ENCODE peak calls at places on chromosomes 13 and 19, in eight cellular contexts. One of them, this sample, is unnamed.

GRCh38 chr19:19540707-19541515 is 2.8 kb downstream of the CILP2 start:
- DNase-seq in lung: peak; percentile 47
- DNase-seq in NCI-H226: no peak
- DNase-seq in CD4-positive, alpha-beta memory T cell: peak; percentile 72
- DNase-seq in stimulated activated CD8-positive, alpha-beta memory T cell treated with anti-CD3 and anti-CD28 coated beads, Interleukin-2, amount 100 ng/mL, for 48 hours: peak; percentile 66
- DNase-seq in hepatic stellate cell: no peak
- DNase-seq in T47D: no peak
- DNase-seq in NAMALWA: peak; percentile 87
- DNase-seq in this sample: peak; percentile 83

GRCh38 chr13:45046445-45046844 is 57.1 kb downstream of the GPALPP1 start:
- DNase-seq in NCI-H226: no peak
- DNase-seq in hepatic stellate cell: no peak
- DNase-seq in T47D: no peak
- DNase-seq in NAMALWA: no peak
- DNase-seq in stimulated activated CD8-positive, alpha-beta memory T cell treated with anti-CD3 and anti-CD28 coated beads, Interleukin-2, amount 100 ng/mL, for 48 hours: no peak
- DNase-seq in CD4-positive, alpha-beta memory T cell: no peak
- DNase-seq in lung: no peak
- DNase-seq in this sample: no peak

GRCh38 chr19:45467456-45468158 is at the start of gene FOSB:
- DNase-seq in NAMALWA: peak; percentile 97
- DNase-seq in NCI-H226: peak; percentile 79
- DNase-seq in hepatic stellate cell: peak; percentile 95
- DNase-seq in stimulated activated CD8-positive, alpha-beta memory T cell treated with anti-CD3 and anti-CD28 coated beads, Interleukin-2, amount 100 ng/mL, for 48 hours: peak; percentile 88
- DNase-seq in CD4-positive, alpha-beta memory T cell: peak; percentile 98
- DNase-seq in lung: peak; percentile 93
- DNase-seq in T47D: peak; percentile 65
- DNase-seq in this sample: no peak

GRCh38 chr13:114061746-114062145 is 70.7 kb downstream of the RASA3 start:
- DNase-seq in CD4-positive, alpha-beta memory T cell: no peak
- DNase-seq in NCI-H226: no peak
- DNase-seq in hepatic stellate cell: no peak
- DNase-seq in T47D: no peak
- DNase-seq in lung: no peak
- DNase-seq in NAMALWA: no peak
- DNase-seq in stimulated activated CD8-positive, alpha-beta memory T cell treated with anti-CD3 and anti-CD28 coated beads, Interleukin-2, amount 100 ng/mL, for 48 hours: no peak
- DNase-seq in this sample: no peak

GRCh38 chr19:16326401-16327130 is 1.9 kb downstream of the KLF2 start:
- DNase-seq in NAMALWA: no peak
- DNase-seq in NCI-H226: no peak
- DNase-seq in T47D: no peak
- DNase-seq in hepatic stellate cell: no peak
- DNase-seq in stimulated activated CD8-positive, alpha-beta memory T cell treated with anti-CD3 and anti-CD28 coated beads, Interleukin-2, amount 100 ng/mL, for 48 hours: no peak
- DNase-seq in lung: peak; percentile 29
- DNase-seq in CD4-positive, alpha-beta memory T cell: peak; percentile 68
- DNase-seq in this sample: no peak

GRCh38 chr19:15149704-15150103 is 42.5 kb downstream of the SYDE1 start:
- DNase-seq in stimulated activated CD8-positive, alpha-beta memory T cell treated with anti-CD3 and anti-CD28 coated beads, Interleukin-2, amount 100 ng/mL, for 48 hours: no peak
- DNase-seq in NAMALWA: no peak
- DNase-seq in T47D: no peak
- DNase-seq in NCI-H226: no peak
- DNase-seq in hepatic stellate cell: no peak
- DNase-seq in lung: no peak
- DNase-seq in CD4-positive, alpha-beta memory T cell: no peak
- DNase-seq in this sample: no peak

GRCh38 chr13:40344270-40345148 is 321.9 kb downstream of the FOXO1 start:
- DNase-seq in stimulated activated CD8-positive, alpha-beta memory T cell treated with anti-CD3 and anti-CD28 coated beads, Interleukin-2, amount 100 ng/mL, for 48 hours: no peak
- DNase-seq in NCI-H226: no peak
- DNase-seq in lung: no peak
- DNase-seq in NAMALWA: no peak
- DNase-seq in T47D: no peak
- DNase-seq in CD4-positive, alpha-beta memory T cell: no peak
- DNase-seq in hepatic stellate cell: no peak
- DNase-seq in this sample: no peak

GRCh38 chr19:5006821-5007220 is 37.9 kb downstream of the KDM4B start:
- DNase-seq in NCI-H226: no peak
- DNase-seq in NAMALWA: no peak
- DNase-seq in lung: no peak
- DNase-seq in CD4-positive, alpha-beta memory T cell: no peak
- DNase-seq in T47D: no peak
- DNase-seq in stimulated activated CD8-positive, alpha-beta memory T cell treated with anti-CD3 and anti-CD28 coated beads, Interleukin-2, amount 100 ng/mL, for 48 hours: no peak
- DNase-seq in hepatic stellate cell: no peak
- DNase-seq in this sample: no peak

GRCh38 chr13:75585153-75585552 is 35.6 kb downstream of the UCHL3 start:
- DNase-seq in stimulated activated CD8-positive, alpha-beta memory T cell treated with anti-CD3 and anti-CD28 coated beads, Interleukin-2, amount 100 ng/mL, for 48 hours: no peak
- DNase-seq in NAMALWA: no peak
- DNase-seq in hepatic stellate cell: no peak
- DNase-seq in T47D: no peak
- DNase-seq in CD4-positive, alpha-beta memory T cell: no peak
- DNase-seq in NCI-H226: no peak
- DNase-seq in lung: no peak
- DNase-seq in this sample: no peak

GRCh38 chr19:37077615-37077928 is 661 bp upstream of the ZNF420 start:
- DNase-seq in T47D: no peak
- DNase-seq in hepatic stellate cell: no peak
- DNase-seq in CD4-positive, alpha-beta memory T cell: no peak
- DNase-seq in NAMALWA: no peak
- DNase-seq in stimulated activated CD8-positive, alpha-beta memory T cell treated with anti-CD3 and anti-CD28 coated beads, Interleukin-2, amount 100 ng/mL, for 48 hours: no peak
- DNase-seq in NCI-H226: no peak
- DNase-seq in lung: no peak
- DNase-seq in this sample: no peak

GRCh38 chr19:13832096-13832495 is 36.9 kb downstream of the ZSWIM4 start:
- DNase-seq in lung: no peak
- DNase-seq in hepatic stellate cell: no peak
- DNase-seq in T47D: no peak
- DNase-seq in NCI-H226: peak; percentile 0
- DNase-seq in stimulated activated CD8-positive, alpha-beta memory T cell treated with anti-CD3 and anti-CD28 coated beads, Interleukin-2, amount 100 ng/mL, for 48 hours: no peak
- DNase-seq in CD4-positive, alpha-beta memory T cell: no peak
- DNase-seq in NAMALWA: no peak
- DNase-seq in this sample: no peak

GRCh38 chr13:26599885-26600284 is 42.4 kb downstream of the WASF3 start:
- DNase-seq in T47D: no peak
- DNase-seq in stimulated activated CD8-positive, alpha-beta memory T cell treated with anti-CD3 and anti-CD28 coated beads, Interleukin-2, amount 100 ng/mL, for 48 hours: no peak
- DNase-seq in hepatic stellate cell: no peak
- DNase-seq in NCI-H226: no peak
- DNase-seq in lung: no peak
- DNase-seq in CD4-positive, alpha-beta memory T cell: no peak
- DNase-seq in NAMALWA: no peak
- DNase-seq in this sample: no peak

This sample was measured in iPS DF 19.7.